ENCODE peak calls at places on chromosomes 4 and X, in eight cellular contexts. One of them, this sample, is unnamed.

GRCh38 chrX:135477576-135477975 is 42.9 kb upstream of the INTS6L start:
- DNase-seq in prostate gland: peak
- DNase-seq in gastrocnemius medialis: no peak
- DNase-seq in neuronal stem cell: peak
- DNase-seq in suprapubic skin: no peak
- DNase-seq in heart right ventricle: peak
- DNase-seq in AG10803: peak
- DNase-seq in GM23248: peak
- DNase-seq in this sample: peak

GRCh38 chrX:16240231-16240905 is 73.1 kb downstream of the MAGEB17 start:
- DNase-seq in neuronal stem cell: no peak
- DNase-seq in heart right ventricle: no peak
- DNase-seq in AG10803: no peak
- DNase-seq in suprapubic skin: no peak
- DNase-seq in GM23248: no peak
- DNase-seq in prostate gland: no peak
- DNase-seq in gastrocnemius medialis: no peak
- DNase-seq in this sample: peak

GRCh38 chr4:168759959-168760527 is 250.0 kb downstream of the CBR4 start:
- DNase-seq in suprapubic skin: no peak
- DNase-seq in neuronal stem cell: no peak
- DNase-seq in heart right ventricle: no peak
- DNase-seq in prostate gland: no peak
- DNase-seq in AG10803: no peak
- DNase-seq in gastrocnemius medialis: peak
- DNase-seq in GM23248: no peak
- DNase-seq in this sample: no peak

GRCh38 chr4:8821151-8821950 is 50.3 kb downstream of the HMX1 start:
- DNase-seq in neuronal stem cell: no peak
- DNase-seq in AG10803: no peak
- DNase-seq in GM23248: no peak
- DNase-seq in prostate gland: no peak
- DNase-seq in heart right ventricle: no peak
- DNase-seq in suprapubic skin: peak
- DNase-seq in gastrocnemius medialis: no peak
- DNase-seq in this sample: no peak

GRCh38 chrX:32987139-32987538 is 224.2 kb downstream of the DMD start:
- DNase-seq in suprapubic skin: no peak
- DNase-seq in AG10803: no peak
- DNase-seq in prostate gland: no peak
- DNase-seq in GM23248: no peak
- DNase-seq in neuronal stem cell: no peak
- DNase-seq in gastrocnemius medialis: no peak
- DNase-seq in heart right ventricle: peak
- DNase-seq in this sample: peak

GRCh38 chrX:130578906-130579305 is 177.1 kb downstream of the RBMX2 start:
- DNase-seq in AG10803: no peak
- DNase-seq in neuronal stem cell: no peak
- DNase-seq in gastrocnemius medialis: no peak
- DNase-seq in GM23248: no peak
- DNase-seq in suprapubic skin: no peak
- DNase-seq in heart right ventricle: no peak
- DNase-seq in prostate gland: no peak
- DNase-seq in this sample: no peak

GRCh38 chr4:4259484-4260100 is 11.6 kb upstream of the TMEM128 start:
- DNase-seq in prostate gland: no peak
- DNase-seq in AG10803: no peak
- DNase-seq in neuronal stem cell: no peak
- DNase-seq in heart right ventricle: no peak
- DNase-seq in gastrocnemius medialis: no peak
- DNase-seq in GM23248: no peak
- DNase-seq in suprapubic skin: no peak
- DNase-seq in this sample: no peak

GRCh38 chrX:128310912-128311311 is 258.7 kb upstream of the ACTRT1 start:
- DNase-seq in prostate gland: no peak
- DNase-seq in suprapubic skin: no peak
- DNase-seq in GM23248: no peak
- DNase-seq in neuronal stem cell: no peak
- DNase-seq in AG10803: no peak
- DNase-seq in gastrocnemius medialis: no peak
- DNase-seq in heart right ventricle: no peak
- DNase-seq in this sample: no peak

GRCh38 chr4:3766791-3767561 is 791 bp downstream of the ADRA2C start:
- DNase-seq in suprapubic skin: no peak
- DNase-seq in gastrocnemius medialis: no peak
- DNase-seq in GM23248: no peak
- DNase-seq in prostate gland: no peak
- DNase-seq in neuronal stem cell: peak
- DNase-seq in heart right ventricle: no peak
- DNase-seq in AG10803: no peak
- DNase-seq in this sample: peak

GRCh38 chr4:40134206-40134917 is 62.5 kb upstream of the RHOH start:
- DNase-seq in heart right ventricle: no peak
- DNase-seq in neuronal stem cell: no peak
- DNase-seq in AG10803: no peak
- DNase-seq in GM23248: no peak
- DNase-seq in suprapubic skin: no peak
- DNase-seq in prostate gland: no peak
- DNase-seq in gastrocnemius medialis: no peak
- DNase-seq in this sample: no peak

GRCh38 chrX:153500676-153501280 is 6.0 kb downstream of the BGN start:
- DNase-seq in heart right ventricle: no peak
- DNase-seq in prostate gland: no peak
- DNase-seq in GM23248: no peak
- DNase-seq in AG10803: no peak
- DNase-seq in neuronal stem cell: no peak
- DNase-seq in gastrocnemius medialis: no peak
- DNase-seq in suprapubic skin: no peak
- DNase-seq in this sample: no peak

GRCh38 chrX:153501530-153501929 is 6.8 kb downstream of the BGN start:
- DNase-seq in AG10803: no peak
- DNase-seq in suprapubic skin: no peak
- DNase-seq in gastrocnemius medialis: no peak
- DNase-seq in prostate gland: no peak
- DNase-seq in heart right ventricle: no peak
- DNase-seq in neuronal stem cell: no peak
- DNase-seq in GM23248: no peak
- DNase-seq in this sample: no peak

GRCh38 chrX:153502796-153503195 is 8.0 kb downstream of the BGN start:
- DNase-seq in heart right ventricle: no peak
- DNase-seq in suprapubic skin: no peak
- DNase-seq in neuronal stem cell: no peak
- DNase-seq in GM23248: no peak
- DNase-seq in prostate gland: no peak
- DNase-seq in AG10803: no peak
- DNase-seq in gastrocnemius medialis: no peak
- DNase-seq in this sample: no peak

GRCh38 chrX:153499876-153500275 is 5.1 kb downstream of the BGN start:
- DNase-seq in GM23248: peak
- DNase-seq in prostate gland: no peak
- DNase-seq in heart right ventricle: no peak
- DNase-seq in gastrocnemius medialis: no peak
- DNase-seq in suprapubic skin: no peak
- DNase-seq in neuronal stem cell: no peak
- DNase-seq in AG10803: peak
- DNase-seq in this sample: no peak

GRCh38 chrX:153502131-153502530 is 7.4 kb downstream of the BGN start:
- DNase-seq in prostate gland: no peak
- DNase-seq in neuronal stem cell: no peak
- DNase-seq in AG10803: no peak
- DNase-seq in heart right ventricle: no peak
- DNase-seq in gastrocnemius medialis: no peak
- DNase-seq in GM23248: no peak
- DNase-seq in suprapubic skin: no peak
- DNase-seq in this sample: no peak
- H3K4me3 ChIP-seq in prostate gland: no peak
- H3K4me3 ChIP-seq in neuronal stem cell: no peak
- H3K4me3 ChIP-seq in AG10803: no peak
- H3K4me3 ChIP-seq in heart right ventricle: no peak
- H3K4me3 ChIP-seq in gastrocnemius medialis: no peak
- H3K4me3 ChIP-seq in GM23248: no peak
- H3K4me3 ChIP-seq in suprapubic skin: no peak
- H3K4me3 ChIP-seq in this sample: no peak

GRCh38 chrX:115912372-115912897 is 258.1 kb upstream of the AGTR2 start:
- DNase-seq in gastrocnemius medialis: no peak
- DNase-seq in GM23248: peak
- DNase-seq in AG10803: no peak
- DNase-seq in suprapubic skin: no peak
- DNase-seq in prostate gland: no peak
- DNase-seq in heart right ventricle: no peak
- DNase-seq in neuronal stem cell: no peak
- DNase-seq in this sample: no peak

GRCh38 chrX:115909017-115909416 is 261.5 kb upstream of the AGTR2 start:
- DNase-seq in heart right ventricle: no peak
- DNase-seq in gastrocnemius medialis: no peak
- DNase-seq in GM23248: no peak
- DNase-seq in neuronal stem cell: no peak
- DNase-seq in prostate gland: no peak
- DNase-seq in AG10803: no peak
- DNase-seq in suprapubic skin: no peak
- DNase-seq in this sample: no peak

GRCh38 chrX:115911967-115912366 is 258.6 kb upstream of the AGTR2 start:
- DNase-seq in AG10803: no peak
- DNase-seq in heart right ventricle: no peak
- DNase-seq in suprapubic skin: no peak
- DNase-seq in neuronal stem cell: no peak
- DNase-seq in gastrocnemius medialis: no peak
- DNase-seq in GM23248: no peak
- DNase-seq in prostate gland: no peak
- DNase-seq in this sample: no peak

DNA sequence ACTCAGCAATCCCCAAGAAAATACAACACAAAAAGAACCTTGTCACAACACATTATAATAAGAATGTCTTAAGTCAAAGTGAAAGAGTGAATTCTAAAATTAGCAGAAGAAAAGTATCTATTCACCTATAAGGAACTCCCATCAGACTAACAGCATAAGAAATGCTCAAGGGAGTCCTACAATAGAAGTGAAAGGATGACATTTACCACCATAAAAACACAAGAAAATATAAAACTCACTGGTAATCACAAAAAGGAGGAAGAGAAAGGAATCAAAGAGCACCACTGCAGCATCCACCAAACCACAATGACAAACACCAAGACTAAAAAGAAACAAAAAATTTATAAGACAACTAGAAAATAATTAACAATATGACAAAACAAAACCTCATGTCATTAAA is 257.0 kb upstream of the AGTR2 start:
- DNase-seq in suprapubic skin: no peak
- DNase-seq in gastrocnemius medialis: no peak
- DNase-seq in heart right ventricle: no peak
- DNase-seq in prostate gland: no peak
- DNase-seq in neuronal stem cell: no peak
- DNase-seq in GM23248: no peak
- DNase-seq in AG10803: no peak
- DNase-seq in this sample: no peak
- H3K4me3 ChIP-seq in suprapubic skin: no peak
- H3K4me3 ChIP-seq in gastrocnemius medialis: no peak
- H3K4me3 ChIP-seq in heart right ventricle: no peak
- H3K4me3 ChIP-seq in prostate gland: no peak
- H3K4me3 ChIP-seq in neuronal stem cell: no peak
- H3K4me3 ChIP-seq in GM23248: no peak
- H3K4me3 ChIP-seq in AG10803: no peak
- H3K4me3 ChIP-seq in this sample: no peak

GRCh38 chr4:681736-682451 is 7.1 kb downstream of the SLC49A3 start:
- DNase-seq in suprapubic skin: peak
- DNase-seq in GM23248: no peak
- DNase-seq in gastrocnemius medialis: no peak
- DNase-seq in AG10803: no peak
- DNase-seq in prostate gland: peak
- DNase-seq in heart right ventricle: no peak
- DNase-seq in neuronal stem cell: no peak
- DNase-seq in this sample: peak
- H3K4me3 ChIP-seq in suprapubic skin: peak
- H3K4me3 ChIP-seq in GM23248: no peak
- H3K4me3 ChIP-seq in gastrocnemius medialis: peak
- H3K4me3 ChIP-seq in AG10803: no peak
- H3K4me3 ChIP-seq in prostate gland: peak
- H3K4me3 ChIP-seq in heart right ventricle: no peak
- H3K4me3 ChIP-seq in neuronal stem cell: no peak
- H3K4me3 ChIP-seq in this sample: peak

GRCh38 chr4:41878170-41878941 is 56.9 kb upstream of the TMEM33 start:
- DNase-seq in heart right ventricle: no peak
- DNase-seq in suprapubic skin: no peak
- DNase-seq in GM23248: no peak
- DNase-seq in prostate gland: no peak
- DNase-seq in neuronal stem cell: no peak
- DNase-seq in gastrocnemius medialis: no peak
- DNase-seq in AG10803: no peak
- DNase-seq in this sample: no peak

GRCh38 chr4:41874873-41875272 is 60.4 kb upstream of the TMEM33 start:
- DNase-seq in suprapubic skin: no peak
- DNase-seq in heart right ventricle: no peak
- DNase-seq in neuronal stem cell: no peak
- DNase-seq in AG10803: no peak
- DNase-seq in GM23248: no peak
- DNase-seq in prostate gland: no peak
- DNase-seq in gastrocnemius medialis: no peak
- DNase-seq in this sample: no peak

GRCh38 chr4:41874398-41874797 is 60.8 kb upstream of the TMEM33 start:
- DNase-seq in prostate gland: no peak
- DNase-seq in gastrocnemius medialis: no peak
- DNase-seq in suprapubic skin: no peak
- DNase-seq in AG10803: no peak
- DNase-seq in neuronal stem cell: no peak
- DNase-seq in GM23248: no peak
- DNase-seq in heart right ventricle: no peak
- DNase-seq in this sample: no peak

GRCh38 chr4:41877020-41877796 is 58.0 kb upstream of the TMEM33 start:
- DNase-seq in GM23248: no peak
- DNase-seq in neuronal stem cell: no peak
- DNase-seq in AG10803: no peak
- DNase-seq in heart right ventricle: no peak
- DNase-seq in prostate gland: no peak
- DNase-seq in gastrocnemius medialis: no peak
- DNase-seq in suprapubic skin: no peak
- DNase-seq in this sample: no peak

DNA sequence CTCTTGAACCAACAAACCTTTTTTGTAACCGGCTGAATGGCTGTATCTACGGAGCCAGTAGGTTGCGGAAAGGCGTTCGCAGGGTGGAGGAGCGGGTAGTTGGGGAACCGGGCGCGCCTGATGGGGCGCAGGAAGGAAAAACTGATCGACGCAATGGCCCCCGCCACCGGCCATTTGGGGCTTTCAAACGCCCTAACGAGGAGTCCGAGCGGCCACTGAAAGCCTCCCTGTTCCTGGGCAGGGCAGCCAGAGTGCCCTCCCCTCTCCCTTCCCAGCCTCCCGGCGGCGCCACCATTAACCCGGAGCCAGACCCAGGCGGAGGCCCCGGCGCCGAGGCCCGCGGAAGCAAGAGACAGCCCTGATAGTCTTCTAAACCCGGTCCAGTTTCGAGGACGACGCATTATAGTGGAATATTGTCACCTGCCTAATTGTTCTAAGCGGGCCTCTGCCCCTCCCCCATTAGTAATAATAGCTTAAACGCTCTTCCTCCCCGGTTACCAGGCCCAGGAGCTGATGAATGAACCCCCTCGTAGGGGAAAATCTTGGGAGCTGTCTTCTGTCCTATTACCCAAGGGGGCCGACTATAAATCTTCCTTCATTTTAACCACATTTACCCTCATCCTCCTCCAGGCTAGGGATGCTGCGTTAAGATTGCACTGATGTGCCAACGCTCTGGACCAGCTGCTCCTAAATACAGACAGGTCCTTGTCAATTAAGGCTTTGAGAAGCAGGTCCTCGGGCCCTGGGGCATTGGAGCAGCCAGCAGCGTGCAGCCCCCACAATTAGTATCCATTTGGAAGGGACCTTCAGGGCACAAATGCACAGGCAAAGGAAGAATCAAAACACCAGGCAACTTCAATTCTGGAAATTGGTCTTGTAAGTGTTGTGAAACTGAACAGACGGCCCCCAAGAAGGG is 61.6 kb upstream of the TMEM33 start:
- DNase-seq in neuronal stem cell: no peak
- DNase-seq in gastrocnemius medialis: no peak
- DNase-seq in GM23248: no peak
- DNase-seq in suprapubic skin: no peak
- DNase-seq in prostate gland: no peak
- DNase-seq in heart right ventricle: no peak
- DNase-seq in AG10803: no peak
- DNase-seq in this sample: no peak
- H3K4me3 ChIP-seq in neuronal stem cell: no peak
- H3K4me3 ChIP-seq in gastrocnemius medialis: no peak
- H3K4me3 ChIP-seq in GM23248: no peak
- H3K4me3 ChIP-seq in suprapubic skin: no peak
- H3K4me3 ChIP-seq in prostate gland: no peak
- H3K4me3 ChIP-seq in heart right ventricle: no peak
- H3K4me3 ChIP-seq in AG10803: no peak
- H3K4me3 ChIP-seq in this sample: no peak